ENCODE peak calls at places on chromosome 11, in ten cellular contexts. B is CD4-positive, alpha-beta T cell; A is neural progenitor cell; N is T-helper 2 cell; F is CD8-positive, alpha-beta memory T cell; R is fibroblast of the aortic adventitia; K is stimulated activated CD4-positive, alpha-beta T cell treated with anti-CD3 and anti-CD28 coated beads, Interleukin-12 subunit alpha, Interleukin-12 subunit beta, amount 100 ng/mL, for 24 hours; I is left lung; M is lower lobe of right lung; C is activated T-cell treated with anti-CD3 and anti-CD28 coated beads for 4 hours. X is an unnamed sample.

GRCh38 chr11:2975594-2975993 is 16.5 kb downstream of the NAP1L4 start:
- DNase-seq in N (peak; percentile 35), A (peak; percentile 45), B (peak; percentile 49), K (no peak), F (peak; percentile 43), R (peak; percentile 32), C (peak; percentile 23), M (no peak), I (no peak), X (peak; percentile 36)

GRCh38 chr11:33027846-33028536 is 11.4 kb upstream of the TCP11L1 start:
- DNase-seq in M (no peak), K (no peak), A (no peak), R (peak; percentile 77), C (no peak), B (no peak), F (no peak), I (no peak), N (no peak), X (peak; percentile 51)

GRCh38 chr11:105148241-105148640 is 8.7 kb upstream of the CARD18 start:
- DNase-seq in F (no peak), M (no peak), A (no peak), N (no peak), K (no peak), C (no peak), R (no peak), B (no peak), I (no peak), X (no peak)

GRCh38 chr11:18065572-18065971 is 19.5 kb upstream of the TPH1 start:
- DNase-seq in N (no peak), C (no peak), K (no peak), A (no peak), R (no peak), M (no peak), F (no peak), B (no peak), I (no peak), X (no peak)

GRCh38 chr11:8025123-8025522 is 38.0 kb downstream of the EIF3F start:
- DNase-seq in R (no peak), C (no peak), A (no peak), B (no peak), I (no peak), K (no peak), F (no peak), N (no peak), M (no peak), X (no peak)

GRCh38 chr11:77598195-77598594 is 8.4 kb downstream of the AQP11 start:
- DNase-seq in M (no peak), N (no peak), B (no peak), C (no peak), F (no peak), I (no peak), K (no peak), A (no peak), R (no peak), X (no peak)

GRCh38 chr11:102464859-102465500 is 12.4 kb upstream of the TMEM123 start:
- DNase-seq in B (no peak), R (no peak), M (no peak), C (no peak), N (no peak), F (no peak), A (no peak), K (no peak), I (no peak), X (no peak)

GRCh38 chr11:15937601-15938361 is 418.6 kb downstream of the SOX6 start:
- DNase-seq in N (no peak), C (no peak), R (no peak), K (no peak), B (no peak), M (no peak), I (no peak), F (no peak), A (no peak), X (no peak)

GRCh38 chr11:10329935-10330334 is 25.1 kb downstream of the ADM start:
- DNase-seq in C (no peak), K (no peak), A (no peak), F (no peak), R (peak; percentile 90), B (no peak), I (no peak), M (no peak), N (no peak), X (peak; percentile 67)

GRCh38 chr11:126132319-126132718 is 69.7 kb upstream of the CDON start:
- DNase-seq in I (peak; percentile 75), N (no peak), R (peak; percentile 79), K (no peak), A (no peak), B (no peak), F (no peak), M (peak; percentile 89), C (no peak), X (peak; percentile 81)

GRCh38 chr11:59243633-59244032 is 30.9 kb upstream of the MPEG1 start:
- DNase-seq in K (no peak), M (no peak), R (no peak), F (no peak), N (no peak), C (no peak), B (no peak), I (no peak), A (no peak), X (no peak)

GRCh38 chr11:17972987-17973386 is 39.9 kb downstream of the SERGEF start:
- DNase-seq in R (peak; percentile 74), A (peak; percentile 80), B (no peak), F (no peak), M (no peak), K (no peak), I (peak; percentile 51), N (no peak), C (no peak), X (peak; percentile 86)

GRCh38 chr11:73812234-73812633 is 24.6 kb downstream of the MRPL48 start:
- DNase-seq in F (no peak), B (no peak), C (no peak), A (no peak), N (no peak), K (no peak), I (no peak), M (no peak), R (no peak), X (no peak)

GRCh38 chr11:101944896-101945295 is 28.6 kb upstream of the ANGPTL5 start:
- DNase-seq in C (no peak), A (no peak), R (no peak), B (no peak), K (no peak), N (no peak), M (no peak), F (no peak), I (no peak), X (no peak)

GRCh38 chr11:62984451-62984991 is at the start of gene SLC22A6:
- DNase-seq in M (no peak), I (no peak), C (no peak), K (no peak), B (no peak), N (no peak), F (no peak), R (no peak), A (peak; percentile 62), X (no peak)

GRCh38 chr11:112318193-112318592 is 57.5 kb upstream of the PLET1 start:
- DNase-seq in C (no peak), F (no peak), K (no peak), M (no peak), A (no peak), I (no peak), R (peak; percentile 98), B (no peak), N (no peak), X (peak; percentile 92)

GRCh38 chr11:116275634-116276033 is 497.2 kb downstream of the BUD13 start:
- DNase-seq in C (no peak), M (no peak), K (no peak), R (no peak), N (no peak), F (no peak), B (no peak), I (no peak), A (no peak), X (no peak)

GRCh38 chr11:124481365-124482323 is 36.1 kb upstream of the OR8B8 start:
- DNase-seq in F (no peak), I (no peak), B (no peak), C (no peak), M (no peak), N (no peak), A (peak; percentile 61), R (peak; percentile 39), K (no peak), X (peak; percentile 66)

GRCh38 chr11:62552931-62553838 is 6.6 kb upstream of the AHNAK start:
- DNase-seq in C (peak; percentile 31), B (peak; percentile 67), R (peak; percentile 96), F (peak; percentile 64), A (peak; percentile 82), K (no peak), M (peak; percentile 92), I (peak; percentile 93), N (peak; percentile 63), X (peak; percentile 95)

GRCh38 chr11:66288138-66288865 is 641 bp downstream of the YIF1A start:
- DNase-seq in A (no peak), C (no peak), N (no peak), B (no peak), R (no peak), M (no peak), K (no peak), F (no peak), I (no peak), X (peak; percentile 53)

GRCh38 chr11:87097582-87097981 is 59.8 kb downstream of the TMEM135 start:
- DNase-seq in K (no peak), C (peak; percentile 1), A (peak; percentile 62), R (peak; percentile 13), I (no peak), M (no peak), F (peak; percentile 19), B (peak; percentile 17), N (no peak), X (peak; percentile 31)

GRCh38 chr11:62792193-62792575 is 378 bp upstream of the TMEM223 start:
- DNase-seq in F (no peak), I (no peak), N (no peak), C (no peak), M (no peak), R (no peak), K (no peak), A (peak; percentile 44), B (no peak), X (no peak)

GRCh38 chr11:100719809-100720221 is 32.7 kb downstream of the ARHGAP42 start:
- DNase-seq in I (no peak), C (no peak), B (no peak), K (no peak), F (no peak), N (no peak), A (peak; percentile 45), R (peak; percentile 92), M (no peak), X (peak; percentile 78)

GRCh38 chr11:60899021-60899936 is 7.1 kb downstream of the PRPF19 start:
- DNase-seq in R (peak; percentile 79), N (no peak), B (no peak), C (no peak), K (no peak), A (peak; percentile 50), I (no peak), F (peak; percentile 30), M (no peak), X (peak; percentile 84)

GRCh38 chr11:106989056-106989455 is 29.2 kb downstream of the GUCY1A2 start:
- DNase-seq in B (no peak), I (no peak), R (peak; percentile 34), A (no peak), M (no peak), C (no peak), F (no peak), K (no peak), N (no peak), X (peak; percentile 72)

GRCh38 chr11:20088368-20089260 is 71.7 kb downstream of the DBX1 start:
- DNase-seq in M (no peak), N (no peak), K (no peak), R (peak; percentile 67), B (no peak), A (no peak), I (no peak), C (no peak), F (no peak), X (peak; percentile 29)

GRCh38 chr11:10861047-10861446 is 3.2 kb upstream of the ZBED5 start:
- DNase-seq in A (no peak), B (no peak), I (no peak), M (no peak), C (no peak), F (no peak), R (no peak), N (no peak), K (no peak), X (no peak)

GRCh38 chr11:95908826-95909225 is 15.1 kb downstream of the MTMR2 start:
- DNase-seq in B (no peak), I (no peak), R (peak; percentile 57), N (no peak), F (no peak), A (no peak), K (no peak), C (no peak), M (no peak), X (no peak)

X was measured in adipocyte.